ENCODE peak calls at places on chromosomes 2 and 18, in six cellular contexts. K is cardiac muscle cell, N is left ventricle myocardium inferior, P is heart left ventricle, C is body of pancreas, G is K562. I is an unnamed sample.

GRCh38 chr2:145655366-145655765 is 1135.4 kb upstream of the ZEB2 start:
- DNase-seq in P (no peak), N (no peak), G (no peak), C (no peak), K (no peak), I (no peak)

GRCh38 chr2:237964578-237965404 is 2.0 kb upstream of the UBE2F start:
- DNase-seq in C (peak; percentile 26), P (no peak), G (peak; percentile 84), K (peak; percentile 94), N (no peak), I (no peak)

GRCh38 chr2:68031546-68032160 is 31.2 kb downstream of the C1D start:
- DNase-seq in P (no peak), C (no peak), N (no peak), K (peak; percentile 72), G (peak; percentile 39), I (no peak)

GRCh38 chr18:69097349-69097748 is 299.5 kb downstream of the CCDC102B start:
- DNase-seq in C (no peak), G (no peak), P (no peak), N (no peak), K (no peak), I (no peak)

GRCh38 chr18:33135951-33136660 is 304.4 kb downstream of the CCDC178 start:
- DNase-seq in N (no peak), C (no peak), K (no peak), G (no peak), P (no peak), I (no peak)

GRCh38 chr2:75464348-75464946 is 96.3 kb downstream of the EVA1A start:
- DNase-seq in G (no peak), C (peak; percentile 44), K (peak; percentile 59), P (no peak), N (no peak), I (peak; percentile 22)

GRCh38 chr18:46211816-46212215 is 107.6 kb downstream of the HAUS1 start:
- DNase-seq in N (no peak), C (no peak), K (peak; percentile 46), P (no peak), G (peak; percentile 8), I (no peak)

GRCh38 chr18:50819027-50819726 is 639 bp downstream of the MRO start:
- DNase-seq in N (peak; percentile 33), K (peak; percentile 65), P (peak; percentile 50), C (peak; percentile 86), G (peak; percentile 16), I (peak; percentile 60)

GRCh38 chr2:236753611-236754010 is 184.0 kb downstream of the ACKR3 start:
- DNase-seq in P (no peak), C (no peak), G (no peak), N (no peak), K (no peak), I (no peak)

GRCh38 chr2:19474128-19474527 is 115.7 kb upstream of the OSR1 start:
- DNase-seq in N (no peak), C (peak; percentile 9), G (no peak), K (peak; percentile 79), P (no peak), I (no peak)

GRCh38 chr2:58081000-58081399 is 34.4 kb downstream of the VRK2 start:
- DNase-seq in P (no peak), K (peak; percentile 21), G (no peak), N (no peak), C (no peak), I (no peak)

GRCh38 chr2:134460583-134460998 is 206.7 kb downstream of the MGAT5 start:
- DNase-seq in C (peak; percentile 88), G (peak; percentile 35), K (peak; percentile 64), P (peak; percentile 64), N (peak; percentile 48), I (peak; percentile 86)

GRCh38 chr2:24019729-24020128 is 9.8 kb downstream of the MFSD2B start:
- DNase-seq in G (no peak), P (no peak), C (no peak), N (no peak), K (no peak), I (no peak)

DNA sequence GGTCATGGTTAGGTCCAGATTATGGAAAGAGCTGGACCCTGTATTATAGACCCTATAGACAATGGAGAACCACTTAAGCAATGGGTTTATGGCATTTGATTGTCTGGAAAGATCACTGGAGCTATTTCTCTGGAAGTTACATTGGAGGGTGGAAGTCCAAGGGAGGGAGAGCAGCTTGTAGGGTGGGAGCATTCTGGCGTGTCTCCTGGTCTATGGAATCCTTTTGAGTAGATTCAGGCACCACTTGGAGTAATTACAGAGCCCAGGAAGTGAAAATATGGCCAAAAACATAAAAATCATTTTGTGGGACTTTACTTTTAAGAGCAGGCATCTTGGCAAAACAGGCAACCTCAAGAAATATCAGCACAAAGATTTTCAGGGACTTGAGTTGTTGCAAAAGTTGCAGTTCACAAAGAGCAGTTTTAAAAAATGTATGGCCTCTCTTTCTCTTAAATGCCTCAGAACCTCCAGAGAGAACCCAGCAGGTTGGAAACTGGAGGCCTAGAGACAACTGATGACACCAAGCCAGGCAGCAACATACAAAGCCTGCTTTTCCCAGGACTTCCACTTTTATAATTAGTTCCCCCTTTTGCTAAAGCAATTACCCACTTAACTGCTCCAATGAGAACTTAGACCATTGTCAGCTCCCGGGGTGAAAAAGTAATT is 331.0 kb downstream of the MYCN start:
- DNase-seq in K (no peak), P (no peak), C (no peak), G (no peak), N (no peak), I (no peak)
- H3K4me1 ChIP-seq in K (peaks cover 7% of the 10 kb centered on the region), P (no peaks in the 10 kb centered on the region), C (no peaks in the 10 kb centered on the region), G (no peaks in the 10 kb centered on the region), N (no peaks in the 10 kb centered on the region), I (no peaks in the 10 kb centered on the region)

GRCh38 chr2:27796991-27797752 is 25.7 kb downstream of the MRPL33 start:
- DNase-seq in G (no peak), P (peak; percentile 72), K (peak; percentile 41), C (no peak), N (peak; percentile 63), I (no peak)
- H3K4me1 ChIP-seq in G (no peaks in the 10 kb centered on the region), P (peaks cover 57% of the 10 kb centered on the region), K (no peaks in the 10 kb centered on the region), C (no peaks in the 10 kb centered on the region), N (peaks cover 72% of the 10 kb centered on the region), I (no peaks in the 10 kb centered on the region)

GRCh38 chr2:203721770-203722169 is 15.3 kb downstream of the CD28 start:
- DNase-seq in P (no peak), N (no peak), C (no peak), K (no peak), G (no peak), I (no peak)

GRCh38 chr2:203720011-203720410 is 13.6 kb downstream of the CD28 start:
- DNase-seq in G (no peak), K (no peak), N (no peak), P (no peak), C (no peak), I (no peak)

GRCh38 chr2:203719456-203719855 is 13.0 kb downstream of the CD28 start:
- DNase-seq in G (no peak), C (no peak), P (no peak), K (no peak), N (no peak), I (no peak)

GRCh38 chr2:203720922-203721672 is 14.7 kb downstream of the CD28 start:
- DNase-seq in K (no peak), G (no peak), C (no peak), P (no peak), N (no peak), I (no peak)

GRCh38 chr2:203722411-203722810 is 16.0 kb downstream of the CD28 start:
- DNase-seq in N (no peak), C (no peak), G (no peak), P (no peak), K (no peak), I (no peak)
- H3K4me1 ChIP-seq in N (no peaks in the 10 kb centered on the region), C (no peaks in the 10 kb centered on the region), G (no peaks in the 10 kb centered on the region), P (peaks cover 22% of the 10 kb centered on the region), K (peaks cover 12% of the 10 kb centered on the region), I (no peaks in the 10 kb centered on the region)

GRCh38 chr2:9382604-9383235 is 40.6 kb downstream of the ITGB1BP1 start:
- DNase-seq in N (no peak), P (no peak), G (no peak), C (no peak), K (no peak), I (no peak)

GRCh38 chr2:9379372-9379725 is 44.0 kb downstream of the ITGB1BP1 start:
- DNase-seq in G (no peak), P (no peak), C (no peak), K (no peak), N (no peak), I (no peak)

GRCh38 chr2:9378433-9379371 is 44.6 kb downstream of the ITGB1BP1 start:
- DNase-seq in K (peak; percentile 87), G (no peak), N (peak; percentile 85), P (peak; percentile 92), C (peak; percentile 36), I (peak; percentile 31)

GRCh38 chr2:9377461-9378097 is 45.7 kb downstream of the ITGB1BP1 start:
- DNase-seq in N (no peak), P (no peak), C (no peak), K (no peak), G (no peak), I (no peak)

GRCh38 chr2:9380702-9381628 is 42.4 kb downstream of the ITGB1BP1 start:
- DNase-seq in N (no peak), C (peak; percentile 27), P (peak; percentile 63), K (peak; percentile 96), G (no peak), I (no peak)
- H3K4me1 ChIP-seq in N (peaks cover 54% of the 10 kb centered on the region), C (no peaks in the 10 kb centered on the region), P (peaks cover 29% of the 10 kb centered on the region), K (no peaks in the 10 kb centered on the region), G (peaks cover 7% of the 10 kb centered on the region), I (no peaks in the 10 kb centered on the region)

DNA sequence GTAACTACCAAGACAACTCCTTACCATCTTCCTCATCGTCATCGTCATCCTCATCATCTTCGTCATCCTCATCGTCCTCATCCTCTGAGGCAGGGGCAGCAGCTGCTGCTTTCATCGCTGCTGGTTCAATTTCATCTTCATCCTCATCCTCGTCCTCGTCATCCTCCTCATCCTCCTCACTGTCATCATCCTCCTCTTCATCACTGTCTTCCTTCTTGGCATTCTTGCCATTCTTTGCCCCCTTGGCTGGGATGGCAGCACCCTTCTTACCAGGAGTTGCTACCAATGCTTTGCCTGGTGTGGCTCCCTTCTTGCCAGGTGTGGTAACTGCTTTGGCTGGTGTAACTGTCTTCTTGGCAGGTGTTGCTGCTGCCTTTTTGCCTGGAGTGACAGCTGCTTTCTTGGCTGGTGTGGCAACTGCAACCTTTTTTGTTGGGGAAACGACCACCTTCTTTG is 2.7 kb downstream of the NCL start:
- DNase-seq in K (no peak), P (no peak), N (no peak), C (no peak), G (no peak), I (no peak)
- H3K4me1 ChIP-seq in K (no peaks in the 10 kb centered on the region), P (peaks cover 56% of the 10 kb centered on the region), N (peaks cover 67% of the 10 kb centered on the region), C (peaks cover 36% of the 10 kb centered on the region), G (peaks cover 13% of the 10 kb centered on the region), I (peaks cover 16% of the 10 kb centered on the region)

DNA sequence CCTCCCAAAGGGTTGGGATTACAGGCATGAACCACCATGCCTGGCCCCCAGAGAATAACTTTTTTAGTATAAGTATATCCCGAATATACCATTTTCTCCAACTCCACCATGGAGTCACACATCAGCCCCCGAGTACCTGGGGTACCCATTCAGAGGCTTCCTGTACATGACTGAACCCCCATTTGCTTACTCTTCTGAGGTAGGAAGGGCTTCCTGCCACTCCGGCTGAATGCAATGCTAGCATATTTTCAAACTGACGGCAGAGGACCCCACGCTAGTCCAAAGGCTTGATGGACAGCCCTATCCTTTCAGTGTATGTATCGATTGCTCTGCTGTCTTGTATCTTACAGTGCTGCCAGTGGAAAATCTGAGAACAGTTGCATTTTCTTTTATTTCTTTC is 220.6 kb upstream of the SH3BP4 start:
- DNase-seq in G (no peak), N (no peak), C (no peak), P (no peak), K (no peak), I (no peak)
- H3K4me1 ChIP-seq in G (no peaks in the 10 kb centered on the region), N (no peaks in the 10 kb centered on the region), C (peaks cover 3% of the 10 kb centered on the region), P (no peaks in the 10 kb centered on the region), K (no peaks in the 10 kb centered on the region), I (no peaks in the 10 kb centered on the region)

GRCh38 chr18:7626922-7627440 is 59.9 kb downstream of the PTPRM start:
- DNase-seq in C (no peak), N (no peak), K (peak; percentile 56), G (no peak), P (no peak), I (no peak)
- H3K4me1 ChIP-seq in C (peaks cover 16% of the 10 kb centered on the region), N (peaks cover 100% of the 10 kb centered on the region), K (peaks cover 43% of the 10 kb centered on the region), G (no peaks in the 10 kb centered on the region), P (peaks cover 46% of the 10 kb centered on the region), I (no peaks in the 10 kb centered on the region)

I was measured in testis.